ENCODE peak calls at places on chromosome 11, in nine cellular contexts. L is neural crest cell; E is HFF-Myc; K is GM06990; V is cardiac fibroblast; T is heart right ventricle; C is CD4-positive, alpha-beta T cell; O is left ventricle myocardium inferior; B is cardiac muscle cell. X is an unnamed sample.

GRCh38 chr11:30364139-30364875 is 41.4 kb downstream of the ARL14EP start:
- DNase-seq in L (no peak), E (no peak), K (no peak), V (no peak), T (no peak), C (no peak), O (no peak), B (no peak), X (no peak)

GRCh38 chr11:27427183-27427980 is 45.2 kb downstream of the LGR4 start:
- DNase-seq in L (no peak), E (no peak), K (no peak), V (peak; percentile 66), T (no peak), C (no peak), O (no peak), B (peak; percentile 58), X (no peak)

GRCh38 chr11:70088735-70089250 is 10.7 kb downstream of the ANO1 start:
- DNase-seq in L (no peak), E (no peak), K (no peak), V (no peak), T (no peak), C (no peak), O (no peak), B (no peak), X (no peak)

GRCh38 chr11:74371269-74372039 is 26.8 kb downstream of the PGM2L1 start:
- DNase-seq in L (no peak), E (peak; percentile 27), K (no peak), V (peak; percentile 65), T (no peak), C (no peak), O (no peak), B (peak; percentile 21), X (no peak)

GRCh38 chr11:128632151-128632791 is 44.9 kb upstream of the ETS1 start:
- DNase-seq in L (peak; percentile 43), E (no peak), K (no peak), V (peak; percentile 78), T (no peak), C (peak; percentile 44), O (no peak), B (peak; percentile 75), X (peak; percentile 60)

GRCh38 chr11:2267871-2268825 is 2.2 kb downstream of the ASCL2 start:
- DNase-seq in L (peak; percentile 1), E (no peak), K (no peak), V (no peak), T (no peak), C (no peak), O (no peak), B (no peak), X (no peak)

GRCh38 chr11:117366183-117366582 is 38.5 kb downstream of the CEP164 start:
- DNase-seq in L (no peak), E (no peak), K (no peak), V (no peak), T (no peak), C (no peak), O (no peak), B (no peak), X (no peak)

GRCh38 chr11:124762624-124763155 is 600 bp upstream of the ESAM start:
- DNase-seq in L (no peak), E (no peak), K (no peak), V (no peak), T (no peak), C (no peak), O (no peak), B (no peak), X (peak; percentile 55)

GRCh38 chr11:10375280-10376048 is 70.6 kb downstream of the ADM start:
- DNase-seq in L (no peak), E (no peak), K (no peak), V (peak; percentile 70), T (no peak), C (no peak), O (no peak), B (peak; percentile 88), X (no peak)

GRCh38 chr11:65225284-65226102 is 36.3 kb upstream of the POLA2 start:
- DNase-seq in L (peak; percentile 49), E (no peak), K (peak; percentile 48), V (peak; percentile 66), T (peak; percentile 59), C (peak; percentile 55), O (peak; percentile 58), B (peak; percentile 74), X (peak; percentile 88)

GRCh38 chr11:33701302-33701701 is 676 bp upstream of the C11orf91 start:
- DNase-seq in L (no peak), E (no peak), K (no peak), V (peak; percentile 93), T (no peak), C (no peak), O (no peak), B (peak; percentile 52), X (no peak)

GRCh38 chr11:116123739-116124138 is 619.5 kb upstream of the CADM1 start:
- DNase-seq in L (no peak), E (no peak), K (no peak), V (no peak), T (no peak), C (no peak), O (no peak), B (no peak), X (no peak)

GRCh38 chr11:111963786-111964385 is 26.7 kb downstream of the DIXDC1 start:
- DNase-seq in L (no peak), E (no peak), K (no peak), V (no peak), T (no peak), C (no peak), O (no peak), B (no peak), X (no peak)

GRCh38 chr11:18706330-18707243 is 8.0 kb downstream of the TMEM86A start:
- DNase-seq in L (no peak), E (no peak), K (no peak), V (no peak), T (peak; percentile 86), C (peak; percentile 49), O (peak; percentile 57), B (peak; percentile 77), X (peak; percentile 60)

GRCh38 chr11:45209904-45210699 is 63.7 kb downstream of the PRDM11 start:
- DNase-seq in L (peak; percentile 45), E (no peak), K (no peak), V (peak; percentile 80), T (peak; percentile 84), C (no peak), O (peak; percentile 94), B (peak; percentile 95), X (peak; percentile 59)

GRCh38 chr11:119875841-119876600 is 147.0 kb upstream of the NECTIN1 start:
- DNase-seq in L (no peak), E (no peak), K (no peak), V (no peak), T (no peak), C (no peak), O (no peak), B (no peak), X (no peak)

GRCh38 chr11:119474682-119475596 is 52.0 kb upstream of the THY1 start:
- DNase-seq in L (peak; percentile 76), E (peak; percentile 56), K (no peak), V (peak; percentile 80), T (peak; percentile 64), C (peak; percentile 12), O (peak; percentile 46), B (peak; percentile 83), X (peak; percentile 75)

GRCh38 chr11:77096591-77097019 is 6.0 kb upstream of the OMP start:
- DNase-seq in L (no peak), E (no peak), K (no peak), V (no peak), T (no peak), C (no peak), O (peak; percentile 3), B (no peak), X (no peak)

GRCh38 chr11:97965849-97966646 is 1054.7 kb upstream of the CNTN5 start:
- DNase-seq in L (no peak), E (peak; percentile 41), K (no peak), V (peak; percentile 98), T (no peak), C (no peak), O (no peak), B (peak; percentile 97), X (no peak)

GRCh38 chr11:15108592-15109130 is 6.1 kb upstream of the INSC start:
- DNase-seq in L (no peak), E (no peak), K (no peak), V (no peak), T (no peak), C (no peak), O (no peak), B (no peak), X (no peak)

GRCh38 chr11:129300099-129300498 is 75.5 kb upstream of the BARX2 start:
- DNase-seq in L (no peak), E (no peak), K (no peak), V (no peak), T (no peak), C (no peak), O (no peak), B (no peak), X (no peak)

GRCh38 chr11:65204646-65205601 is 23.2 kb downstream of the CAPN1 start:
- DNase-seq in L (peak; percentile 61), E (no peak), K (peak; percentile 64), V (peak; percentile 37), T (no peak), C (peak; percentile 42), O (no peak), B (peak; percentile 53), X (peak; percentile 90)

GRCh38 chr11:125935056-125935455 is 10.8 kb upstream of the VSIG10L2 start:
- DNase-seq in L (no peak), E (no peak), K (no peak), V (no peak), T (no peak), C (no peak), O (no peak), B (no peak), X (no peak)
- TF ChIP-seq CTCF in L (no peak), E (no peak), K (no peak), V (no peak), T (no peak), C (no peak), O (no peak), B (no peak), X (no peak)

GRCh38 chr11:9232482-9232881 is 32.7 kb downstream of the DENND5A start:
- DNase-seq in L (no peak), E (no peak), K (no peak), V (no peak), T (no peak), C (no peak), O (no peak), B (no peak), X (no peak)
- TF ChIP-seq CTCF in L (no peak), E (no peak), K (no peak), V (no peak), T (no peak), C (no peak), O (no peak), B (no peak), X (no peak)

GRCh38 chr11:12761029-12761428 is 86.8 kb downstream of the TEAD1 start:
- DNase-seq in L (no peak), E (no peak), K (no peak), V (peak; percentile 61), T (no peak), C (no peak), O (no peak), B (peak; percentile 51), X (no peak)
- TF ChIP-seq CTCF in L (peak; percentile 53), E (peak; percentile 24), K (peak; percentile 15), V (peak; percentile 48), T (no peak), C (no peak), O (peak; percentile 31), B (peak; percentile 49), X (no peak)

DNA sequence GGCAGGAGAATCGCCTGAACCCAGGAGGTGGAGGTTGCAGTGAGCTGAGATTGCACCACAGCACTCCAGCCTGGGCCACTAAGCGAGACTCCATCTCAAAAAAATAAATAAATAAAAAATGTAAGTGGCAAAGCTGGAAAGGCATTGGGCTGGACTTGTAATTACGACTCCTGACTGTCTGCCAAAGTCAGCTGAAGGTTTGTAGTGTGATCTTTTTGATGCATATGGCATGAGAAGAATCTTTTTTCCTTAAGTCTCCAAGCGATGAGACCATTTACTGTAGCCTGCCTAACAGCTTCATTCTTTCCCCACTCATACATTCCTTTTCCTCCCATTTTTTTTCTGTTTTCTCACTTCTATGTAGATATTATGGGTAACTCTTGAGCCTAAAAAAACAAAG is 24.8 kb downstream of the CTNND1 start:
- DNase-seq in L (no peak), E (no peak), K (no peak), V (no peak), T (no peak), C (no peak), O (no peak), B (no peak), X (no peak)
- TF ChIP-seq CTCF in L (no peak), E (no peak), K (no peak), V (no peak), T (no peak), C (no peak), O (no peak), B (no peak), X (no peak)

X was measured in GM13976.